ENCODE peak calls at places on chromosomes 6 and 20, in ten cellular contexts. M is brain microvascular endothelial cell; K is IMR-90; V is AG04450; Q is left ventricle myocardium inferior; J is PC-3; D is colonic mucosa; Z is CD4-positive, alpha-beta memory T cell; X is AG10803; G is tibial artery. B is an unnamed sample.

GRCh38 chr6:32405656-32406055 is 1.3 kb downstream of the BTNL2 start:
- DNase-seq in M (no peak), K (no peak), V (no peak), Q (no peak), J (no peak), D (no peak), Z (no peak), X (no peak), G (no peak), B (no peak)

GRCh38 chr6:35665573-35665972 is 23.1 kb downstream of the FKBP5 start:
- DNase-seq in M (no peak), K (no peak), V (no peak), Q (no peak), J (no peak), D (no peak), Z (no peak), X (no peak), G (no peak), B (no peak)

GRCh38 chr20:58891686-58892125 is 39.2 kb downstream of the GNAS start:
- DNase-seq in M (no peak), K (no peak), V (no peak), Q (peak; percentile 29), J (peak; percentile 44), D (peak; percentile 29), Z (no peak), X (no peak), G (no peak), B (no peak)

GRCh38 chr6:56335733-56336132 is 88.4 kb upstream of the COL21A1 start:
- DNase-seq in M (peak; percentile 62), K (peak; percentile 94), V (peak; percentile 56), Q (no peak), J (peak; percentile 95), D (no peak), Z (no peak), X (peak; percentile 84), G (no peak), B (no peak)

GRCh38 chr6:122652431-122652830 is 42.2 kb downstream of the PKIB start:
- DNase-seq in M (no peak), K (peak; percentile 24), V (no peak), Q (no peak), J (peak; percentile 71), D (no peak), Z (no peak), X (no peak), G (no peak), B (no peak)

GRCh38 chr6:20846602-20847028 is 312.4 kb downstream of the CDKAL1 start:
- DNase-seq in M (peak; percentile 40), K (peak; percentile 46), V (no peak), Q (no peak), J (peak; percentile 7), D (no peak), Z (no peak), X (no peak), G (no peak), B (no peak)

GRCh38 chr6:138682722-138683521 is 90.6 kb upstream of the CCDC28A start:
- DNase-seq in M (peak; percentile 90), K (peak; percentile 86), V (peak; percentile 61), Q (no peak), J (peak; percentile 65), D (no peak), Z (no peak), X (peak; percentile 31), G (no peak), B (no peak)

GRCh38 chr20:10076126-10077080 is 41.6 kb downstream of the ANKEF1 start:
- DNase-seq in M (no peak), K (no peak), V (no peak), Q (no peak), J (peak; percentile 96), D (no peak), Z (no peak), X (no peak), G (no peak), B (no peak)

GRCh38 chr20:23291575-23292240 is 58.9 kb upstream of the NXT1 start:
- DNase-seq in M (no peak), K (no peak), V (no peak), Q (no peak), J (no peak), D (no peak), Z (no peak), X (peak; percentile 12), G (no peak), B (no peak)

GRCh38 chr20:9660236-9660868 is 146.0 kb downstream of the LAMP5 start:
- DNase-seq in M (no peak), K (peak; percentile 20), V (no peak), Q (no peak), J (peak; percentile 43), D (no peak), Z (no peak), X (peak; percentile 11), G (no peak), B (peak; percentile 1)

GRCh38 chr6:170085475-170086401 is 205.1 kb downstream of the DLL1 start:
- DNase-seq in M (no peak), K (no peak), V (no peak), Q (peak; percentile 8), J (no peak), D (peak; percentile 15), Z (no peak), X (no peak), G (peak; percentile 5), B (no peak)

GRCh38 chr6:72661408-72661807 is 39.5 kb downstream of the KCNQ5 start:
- DNase-seq in M (no peak), K (no peak), V (no peak), Q (no peak), J (no peak), D (no peak), Z (no peak), X (no peak), G (no peak), B (no peak)

GRCh38 chr6:28657367-28657755 is 131.7 kb downstream of the GPX5 start:
- DNase-seq in M (no peak), K (no peak), V (no peak), Q (no peak), J (no peak), D (no peak), Z (no peak), X (no peak), G (no peak), B (no peak)

GRCh38 chr20:2816583-2817340 is 598 bp downstream of the TMEM239 start:
- DNase-seq in M (no peak), K (peak; percentile 9), V (no peak), Q (no peak), J (no peak), D (no peak), Z (no peak), X (no peak), G (no peak), B (no peak)

GRCh38 chr6:11042025-11042749 is 1.9 kb downstream of the ELOVL2 start:
- DNase-seq in M (no peak), K (no peak), V (no peak), Q (no peak), J (no peak), D (no peak), Z (no peak), X (no peak), G (no peak), B (no peak)

GRCh38 chr6:11043961-11044711 is at the start of gene ELOVL2:
- DNase-seq in M (no peak), K (peak; percentile 61), V (no peak), Q (peak; percentile 47), J (peak; percentile 48), D (no peak), Z (peak; percentile 8), X (peak; percentile 27), G (no peak), B (no peak)

GRCh38 chr6:11044712-11045167 is 635 bp upstream of the ELOVL2 start:
- DNase-seq in M (no peak), K (no peak), V (no peak), Q (no peak), J (no peak), D (no peak), Z (no peak), X (no peak), G (no peak), B (no peak)

GRCh38 chr6:11043552-11043960 is 549 bp downstream of the ELOVL2 start:
- DNase-seq in M (no peak), K (no peak), V (no peak), Q (no peak), J (no peak), D (no peak), Z (peak; percentile 3), X (no peak), G (no peak), B (no peak)

GRCh38 chr6:11042750-11043551 is 1.2 kb downstream of the ELOVL2 start:
- DNase-seq in M (no peak), K (peak; percentile 44), V (no peak), Q (no peak), J (no peak), D (no peak), Z (peak; percentile 1), X (peak; percentile 18), G (no peak), B (no peak)
- H3K4me3 ChIP-seq in M (peak overlapping the region; percentile 43), K (peak overlapping the region; percentile 74), V (peak overlapping the region; percentile 59), Q (peak overlapping the region; percentile 71), J (peak overlapping the region; percentile 61), D (no peak overlapping the region), Z (no peak overlapping the region), X (no peak overlapping the region), G (peak overlapping the region; percentile 60), B (peak overlapping the region; percentile 61)

GRCh38 chr20:62770916-62771315 is 25.4 kb upstream of the MRGBP start:
- DNase-seq in M (no peak), K (no peak), V (no peak), Q (no peak), J (no peak), D (no peak), Z (no peak), X (no peak), G (no peak), B (no peak)
- H3K4me3 ChIP-seq in M (no peak overlapping the region), K (no peak overlapping the region), V (no peak overlapping the region), Q (no peak overlapping the region), J (no peak overlapping the region), D (no peak overlapping the region), Z (no peak overlapping the region), X (no peak overlapping the region), G (no peak overlapping the region), B (no peak overlapping the region)

GRCh38 chr6:42756713-42757112 is 10.8 kb upstream of the TBCC start:
- DNase-seq in M (no peak), K (no peak), V (no peak), Q (no peak), J (no peak), D (no peak), Z (no peak), X (no peak), G (no peak), B (no peak)
- H3K4me3 ChIP-seq in M (no peak overlapping the region), K (no peak overlapping the region), V (no peak overlapping the region), Q (no peak overlapping the region), J (no peak overlapping the region), D (no peak overlapping the region), Z (no peak overlapping the region), X (no peak overlapping the region), G (no peak overlapping the region), B (no peak overlapping the region)

DNA sequence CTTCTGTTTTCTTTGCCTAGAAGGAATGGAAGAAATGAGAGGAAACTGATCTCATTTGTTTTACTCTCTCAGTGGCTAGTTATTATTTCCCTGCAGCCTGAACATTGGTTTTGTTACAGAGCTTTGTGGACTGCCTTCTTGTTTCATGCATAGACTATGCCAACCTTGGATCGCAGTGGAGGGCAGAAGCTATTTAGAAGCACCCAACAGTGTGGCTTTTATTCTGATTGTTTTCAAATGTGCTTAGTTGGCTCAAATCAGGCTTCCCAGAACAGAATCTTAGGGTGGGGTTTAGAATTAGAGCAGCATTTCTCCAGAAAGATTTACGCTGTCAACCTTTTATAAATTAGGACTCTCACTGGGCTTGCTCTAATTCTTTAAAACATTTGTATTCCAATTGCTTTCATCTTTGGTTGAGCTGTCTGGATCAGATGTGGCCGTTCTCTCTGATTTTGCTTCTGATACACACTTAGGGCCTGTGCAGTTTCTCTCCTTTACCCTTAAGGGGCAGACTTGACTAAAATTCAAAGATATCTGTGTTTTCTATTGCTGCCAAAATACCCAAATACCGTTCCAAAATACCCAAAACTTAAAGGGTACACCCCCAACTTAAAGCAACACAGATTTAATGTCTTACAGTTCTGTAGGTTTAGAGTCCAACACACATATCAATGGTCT is 210.3 kb downstream of the BCKDHB start:
- DNase-seq in M (no peak), K (no peak), V (no peak), Q (no peak), J (no peak), D (no peak), Z (no peak), X (peak; percentile 57), G (no peak), B (no peak)
- H3K4me3 ChIP-seq in M (no peak overlapping the region), K (no peak overlapping the region), V (no peak overlapping the region), Q (no peak overlapping the region), J (no peak overlapping the region), D (no peak overlapping the region), Z (no peak overlapping the region), X (no peak overlapping the region), G (no peak overlapping the region), B (no peak overlapping the region)

B was measured in iPS DF 6.9.